ENCODE peak calls at places on chromosomes 16 and 17, in nine cellular contexts. W is nucleus accumbens; L is activated naive CD8-positive, alpha-beta T cell treated with anti-CD3 and anti-CD28 coated beads, Interleukin-2, amount 50 U/mL, for 24 hours; V is omental fat pad; B is ACHN; T is upper lobe of right lung; F is fibroblast of lung; O is AG20443; Z is activated CD8-positive, alpha-beta T cell treated with anti-CD3 and anti-CD28 coated beads, Interleukin-2, amount 10 ng/mL, durations not matched to agents 7 days and 5 days. S is an unnamed sample.
A peak's percentile ranks its signal among the peaks of the same experiment; 100 is the strongest.

GRCh38 chr16:65070831-65071230 is 51.0 kb downstream of the CDH11 start:
- DNase-seq in W (peak; percentile 84), L (no peak), V (no peak), B (peak; percentile 91), T (no peak), F (peak; percentile 98), O (peak; percentile 91), Z (no peak), S (peak; percentile 97)

GRCh38 chr17:17239832-17240231 is 2.9 kb upstream of the FLCN start:
- DNase-seq in W (no peak), L (no peak), V (no peak), B (no peak), T (no peak), F (no peak), O (no peak), Z (no peak), S (no peak)

GRCh38 chr17:13704333-13704732 is 102.6 kb upstream of the HS3ST3A1 start:
- DNase-seq in W (no peak), L (no peak), V (no peak), B (peak; percentile 45), T (no peak), F (peak; percentile 87), O (peak; percentile 56), Z (no peak), S (peak; percentile 73)

GRCh38 chr17:31431795-31432658 is 40.6 kb downstream of the RAB11FIP4 start:
- DNase-seq in W (no peak), L (no peak), V (no peak), B (no peak), T (no peak), F (no peak), O (no peak), Z (no peak), S (no peak)

GRCh38 chr16:47182318-47182717 is 38.6 kb upstream of the NETO2 start:
- DNase-seq in W (no peak), L (no peak), V (no peak), B (no peak), T (no peak), F (no peak), O (no peak), Z (no peak), S (no peak)

GRCh38 chr17:37490022-37490587 is 414 bp downstream of the DUSP14 start:
- DNase-seq in W (peak; percentile 58), L (peak; percentile 85), V (no peak), B (peak; percentile 70), T (peak; percentile 83), F (peak; percentile 61), O (peak; percentile 54), Z (peak; percentile 78), S (peak; percentile 49)

GRCh38 chr16:11535494-11535893 is 51.2 kb downstream of the LITAF start:
- DNase-seq in W (no peak), L (no peak), V (no peak), B (no peak), T (no peak), F (no peak), O (no peak), Z (no peak), S (no peak)

GRCh38 chr17:11244781-11245180 is 3.8 kb downstream of the SHISA6 start:
- DNase-seq in W (no peak), L (no peak), V (no peak), B (no peak), T (no peak), F (no peak), O (no peak), Z (no peak), S (no peak)

GRCh38 chr16:23434380-23434779 is 18.6 kb downstream of the COG7 start:
- DNase-seq in W (no peak), L (no peak), V (no peak), B (peak; percentile 79), T (no peak), F (peak; percentile 51), O (peak; percentile 64), Z (peak; percentile 50), S (peak; percentile 65)

GRCh38 chr16:50472472-50472871 is 75.7 kb upstream of the NKD1 start:
- DNase-seq in W (no peak), L (no peak), V (no peak), B (no peak), T (no peak), F (no peak), O (no peak), Z (no peak), S (no peak)

GRCh38 chr17:38557395-38557794 is 48.4 kb downstream of the SRCIN1 start:
- DNase-seq in W (no peak), L (no peak), V (no peak), B (no peak), T (no peak), F (no peak), O (no peak), Z (no peak), S (no peak)

S was measured in HCEC 1CT.